ENCODE peak calls at places on chromosomes 7 and 10, in six cellular contexts. One of them, this sample, is unnamed. For H3K4me1, the result is how much of the 10 kb centered on the place peaks cover.

GRCh38 chr10:3749597-3750351 is 35.2 kb downstream of the KLF6 start:
- DNase-seq in spleen: no peak
- DNase-seq in esophagus muscularis mucosa: peak
- DNase-seq in uterus: peak
- DNase-seq in vagina: no peak
- DNase-seq in A549: no peak
- DNase-seq in this sample: peak

GRCh38 chr10:35564276-35564982 is 40.7 kb upstream of the GJD4 start:
- DNase-seq in A549: no peak
- DNase-seq in spleen: peak
- DNase-seq in uterus: no peak
- DNase-seq in esophagus muscularis mucosa: no peak
- DNase-seq in vagina: no peak
- DNase-seq in this sample: no peak

GRCh38 chr10:133528845-133529575 is 1.8 kb downstream of the CYP2E1 start:
- DNase-seq in esophagus muscularis mucosa: no peak
- DNase-seq in A549: no peak
- DNase-seq in uterus: no peak
- DNase-seq in spleen: no peak
- DNase-seq in vagina: no peak
- DNase-seq in this sample: peak

GRCh38 chr7:44706788-44707557 is 41.7 kb upstream of the ZMIZ2 start:
- DNase-seq in esophagus muscularis mucosa: no peak
- DNase-seq in A549: no peak
- DNase-seq in spleen: peak
- DNase-seq in vagina: no peak
- DNase-seq in uterus: no peak
- DNase-seq in this sample: no peak

GRCh38 chr10:132297521-132297920 is 10.2 kb downstream of the STK32C start:
- DNase-seq in A549: no peak
- DNase-seq in spleen: no peak
- DNase-seq in esophagus muscularis mucosa: no peak
- DNase-seq in vagina: no peak
- DNase-seq in uterus: peak
- DNase-seq in this sample: no peak

GRCh38 chr10:102167861-102168260 is 15.7 kb downstream of the NOLC1 start:
- DNase-seq in spleen: no peak
- DNase-seq in vagina: no peak
- DNase-seq in uterus: no peak
- DNase-seq in A549: no peak
- DNase-seq in esophagus muscularis mucosa: no peak
- DNase-seq in this sample: no peak

GRCh38 chr7:42493436-42494198 is 256.6 kb upstream of the GLI3 start:
- DNase-seq in esophagus muscularis mucosa: peak
- DNase-seq in spleen: no peak
- DNase-seq in A549: no peak
- DNase-seq in vagina: no peak
- DNase-seq in uterus: peak
- DNase-seq in this sample: peak

GRCh38 chr7:135285547-135285946 is 51.9 kb downstream of the STRA8 start:
- DNase-seq in A549: no peak
- DNase-seq in spleen: no peak
- DNase-seq in vagina: no peak
- DNase-seq in esophagus muscularis mucosa: no peak
- DNase-seq in uterus: no peak
- DNase-seq in this sample: no peak

GRCh38 chr10:36344240-36344639 is 702.1 kb upstream of the FZD8 start:
- DNase-seq in vagina: no peak
- DNase-seq in uterus: no peak
- DNase-seq in esophagus muscularis mucosa: no peak
- DNase-seq in spleen: no peak
- DNase-seq in A549: no peak
- DNase-seq in this sample: no peak

GRCh38 chr7:25134360-25135010 is 9.4 kb upstream of the CYCS start:
- DNase-seq in esophagus muscularis mucosa: no peak
- DNase-seq in vagina: no peak
- DNase-seq in uterus: no peak
- DNase-seq in spleen: no peak
- DNase-seq in A549: no peak
- DNase-seq in this sample: no peak

GRCh38 chr10:80161321-80162084 is 29.0 kb downstream of the PLAC9 start:
- DNase-seq in uterus: no peak
- DNase-seq in spleen: no peak
- DNase-seq in A549: no peak
- DNase-seq in esophagus muscularis mucosa: no peak
- DNase-seq in vagina: no peak
- DNase-seq in this sample: no peak

GRCh38 chr7:51731086-51731485 is 414.5 kb upstream of the COBL start:
- DNase-seq in uterus: no peak
- DNase-seq in vagina: no peak
- DNase-seq in A549: no peak
- DNase-seq in spleen: no peak
- DNase-seq in esophagus muscularis mucosa: no peak
- DNase-seq in this sample: no peak

GRCh38 chr10:21860718-21861117 is 142.8 kb downstream of the DNAJC1 start:
- DNase-seq in esophagus muscularis mucosa: no peak
- DNase-seq in A549: no peak
- DNase-seq in vagina: no peak
- DNase-seq in uterus: no peak
- DNase-seq in spleen: no peak
- DNase-seq in this sample: no peak

GRCh38 chr7:73427902-73428696 is 5.5 kb upstream of the FZD9 start:
- DNase-seq in A549: no peak
- DNase-seq in esophagus muscularis mucosa: no peak
- DNase-seq in spleen: peak
- DNase-seq in vagina: no peak
- DNase-seq in uterus: no peak
- DNase-seq in this sample: no peak

GRCh38 chr10:115209133-115209532 is 116.0 kb downstream of the ATRNL1 start:
- DNase-seq in A549: no peak
- DNase-seq in spleen: no peak
- DNase-seq in uterus: no peak
- DNase-seq in vagina: no peak
- DNase-seq in esophagus muscularis mucosa: no peak
- DNase-seq in this sample: no peak

GRCh38 chr10:4395731-4396130 is 430.3 kb upstream of the AKR1E2 start:
- DNase-seq in uterus: no peak
- DNase-seq in esophagus muscularis mucosa: no peak
- DNase-seq in vagina: no peak
- DNase-seq in A549: no peak
- DNase-seq in spleen: no peak
- DNase-seq in this sample: no peak

GRCh38 chr7:149559711-149560110 is 62.1 kb upstream of the ZNF746 start:
- DNase-seq in uterus: no peak
- DNase-seq in esophagus muscularis mucosa: no peak
- DNase-seq in vagina: no peak
- DNase-seq in spleen: no peak
- DNase-seq in A549: no peak
- DNase-seq in this sample: no peak
- H3K4me1 ChIP-seq in uterus: under half
- H3K4me1 ChIP-seq in esophagus muscularis mucosa: under half
- H3K4me1 ChIP-seq in vagina: under half
- H3K4me1 ChIP-seq in spleen: under half
- H3K4me1 ChIP-seq in A549: under half
- H3K4me1 ChIP-seq in this sample: under half

GRCh38 chr7:29988391-29989256 is 977 bp downstream of the SCRN1 start:
- DNase-seq in spleen: peak
- DNase-seq in uterus: peak
- DNase-seq in A549: peak
- DNase-seq in esophagus muscularis mucosa: no peak
- DNase-seq in vagina: no peak
- DNase-seq in this sample: peak
- TF ChIP-seq POLR2A in spleen: no peak
- TF ChIP-seq POLR2A in uterus: no peak
- TF ChIP-seq POLR2A in A549: no peak
- TF ChIP-seq POLR2A in esophagus muscularis mucosa: no peak
- TF ChIP-seq POLR2A in vagina: no peak
- TF ChIP-seq POLR2A in this sample: peak

DNA sequence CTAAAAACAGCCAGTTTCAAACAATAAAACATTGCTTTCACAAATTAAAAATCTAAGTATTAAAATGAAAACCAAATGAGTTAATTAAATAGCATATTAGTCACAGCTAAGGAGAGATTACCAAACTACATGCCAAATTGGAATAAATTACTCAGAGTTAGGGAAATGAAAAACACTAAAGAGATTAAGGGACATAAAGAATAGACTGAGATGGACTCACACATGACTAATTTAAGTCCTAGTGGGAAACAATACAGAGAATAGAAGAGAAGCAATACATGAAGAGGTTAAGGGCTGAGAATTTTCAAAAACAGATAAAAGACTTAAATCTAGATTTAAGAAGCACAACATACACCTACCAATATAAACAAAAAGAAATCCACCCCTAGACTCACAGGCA is 110.6 kb downstream of the ZFAND4 start:
- DNase-seq in A549: no peak
- DNase-seq in vagina: no peak
- DNase-seq in spleen: no peak
- DNase-seq in uterus: no peak
- DNase-seq in esophagus muscularis mucosa: no peak
- DNase-seq in this sample: no peak
- H3K4me1 ChIP-seq in A549: under half
- H3K4me1 ChIP-seq in vagina: under half
- H3K4me1 ChIP-seq in spleen: half or more
- H3K4me1 ChIP-seq in uterus: under half
- H3K4me1 ChIP-seq in esophagus muscularis mucosa: under half
- H3K4me1 ChIP-seq in this sample: under half

GRCh38 chr7:100580466-100581283 is 5.3 kb downstream of the LRCH4 start:
- DNase-seq in uterus: no peak
- DNase-seq in spleen: no peak
- DNase-seq in A549: no peak
- DNase-seq in vagina: no peak
- DNase-seq in esophagus muscularis mucosa: no peak
- DNase-seq in this sample: no peak
- TF ChIP-seq POLR2A in uterus: no peak
- TF ChIP-seq POLR2A in spleen: no peak
- TF ChIP-seq POLR2A in A549: no peak
- TF ChIP-seq POLR2A in vagina: no peak
- TF ChIP-seq POLR2A in esophagus muscularis mucosa: no peak
- TF ChIP-seq POLR2A in this sample: no peak

GRCh38 chr7:121082400-121083101 is 94.0 kb downstream of the CPED1 start:
- DNase-seq in spleen: no peak
- DNase-seq in esophagus muscularis mucosa: no peak
- DNase-seq in vagina: no peak
- DNase-seq in uterus: no peak
- DNase-seq in A549: no peak
- DNase-seq in this sample: no peak

GRCh38 chr7:121084748-121085336 is 96.3 kb downstream of the CPED1 start:
- DNase-seq in vagina: no peak
- DNase-seq in spleen: no peak
- DNase-seq in uterus: no peak
- DNase-seq in A549: no peak
- DNase-seq in esophagus muscularis mucosa: no peak
- DNase-seq in this sample: peak

GRCh38 chr7:121083790-121084251 is 95.3 kb downstream of the CPED1 start:
- DNase-seq in spleen: no peak
- DNase-seq in esophagus muscularis mucosa: no peak
- DNase-seq in uterus: no peak
- DNase-seq in vagina: no peak
- DNase-seq in A549: no peak
- DNase-seq in this sample: no peak

GRCh38 chr7:121084256-121084655 is 95.7 kb downstream of the CPED1 start:
- DNase-seq in uterus: no peak
- DNase-seq in esophagus muscularis mucosa: no peak
- DNase-seq in spleen: no peak
- DNase-seq in vagina: no peak
- DNase-seq in A549: no peak
- DNase-seq in this sample: no peak

GRCh38 chr7:121083138-121083789 is 94.8 kb downstream of the CPED1 start:
- DNase-seq in uterus: no peak
- DNase-seq in esophagus muscularis mucosa: no peak
- DNase-seq in A549: no peak
- DNase-seq in spleen: no peak
- DNase-seq in vagina: no peak
- DNase-seq in this sample: no peak
- H3K4me1 ChIP-seq in uterus: under half
- H3K4me1 ChIP-seq in esophagus muscularis mucosa: half or more
- H3K4me1 ChIP-seq in A549: under half
- H3K4me1 ChIP-seq in spleen: under half
- H3K4me1 ChIP-seq in vagina: under half
- H3K4me1 ChIP-seq in this sample: under half

GRCh38 chr7:26187380-26188290 is 12.9 kb downstream of the HNRNPA2B1 start:
- DNase-seq in A549: no peak
- DNase-seq in spleen: no peak
- DNase-seq in uterus: no peak
- DNase-seq in esophagus muscularis mucosa: no peak
- DNase-seq in vagina: no peak
- DNase-seq in this sample: no peak
- TF ChIP-seq POLR2A in A549: no peak
- TF ChIP-seq POLR2A in spleen: no peak
- TF ChIP-seq POLR2A in uterus: no peak
- TF ChIP-seq POLR2A in esophagus muscularis mucosa: no peak
- TF ChIP-seq POLR2A in vagina: no peak
- TF ChIP-seq POLR2A in this sample: no peak

This sample was measured in body of pancreas.